ENCODE peak calls at places on chromosomes 2 and 18, in six cellular contexts. U is thoracic aorta, K is DND-41, M is hepatocyte, V is cardiac muscle cell, C is keratinocyte. H is an unnamed sample.

GRCh38 chr2:176999331-176999730 is 213.3 kb upstream of the HNRNPA3 start:
- DNase-seq in K (no peak), M (peak; percentile 6), U (no peak), V (no peak), C (no peak), H (no peak)

GRCh38 chr2:10423400-10423774 is 24.7 kb downstream of the ODC1 start:
- DNase-seq in V (no peak), C (no peak), U (no peak), M (no peak), K (no peak), H (no peak)

GRCh38 chr18:11146947-11147345 is 2.4 kb downstream of the PIEZO2 start:
- DNase-seq in M (no peak), K (no peak), V (no peak), C (no peak), U (no peak), H (no peak)

GRCh38 chr2:201837824-201838340 is 31.5 kb downstream of the CDK15 start:
- DNase-seq in M (no peak), K (no peak), U (no peak), C (no peak), V (no peak), H (no peak)

GRCh38 chr2:44753552-44754285 is 187.8 kb upstream of the SIX3 start:
- DNase-seq in U (no peak), C (no peak), K (peak; percentile 79), V (no peak), M (no peak), H (no peak)

GRCh38 chr18:23114171-23114881 is 21.0 kb upstream of the CABLES1 start:
- DNase-seq in C (no peak), M (no peak), U (no peak), K (no peak), V (peak; percentile 50), H (no peak)

GRCh38 chr18:55546873-55547704 is 40.9 kb downstream of the TCF4 start:
- DNase-seq in U (no peak), M (peak; percentile 32), K (no peak), C (no peak), V (no peak), H (no peak)

GRCh38 chr18:79739440-79739778 is 58.3 kb upstream of the KCNG2 start:
- DNase-seq in C (no peak), U (no peak), K (no peak), V (no peak), M (no peak), H (no peak)

GRCh38 chr18:63070750-63071502 is 248.6 kb downstream of the BCL2 start:
- DNase-seq in V (no peak), M (peak; percentile 48), U (no peak), K (no peak), C (no peak), H (no peak)

GRCh38 chr2:147634801-147635200 is 210.0 kb upstream of the ACVR2A start:
- DNase-seq in C (no peak), V (no peak), M (no peak), U (no peak), K (no peak), H (no peak)

GRCh38 chr2:240759454-240759853 is 60.6 kb downstream of the KIF1A start:
- DNase-seq in C (no peak), M (no peak), U (no peak), V (no peak), K (no peak), H (no peak)

GRCh38 chr2:10336283-10336682 is 33.6 kb downstream of the HPCAL1 start:
- DNase-seq in V (no peak), C (no peak), K (no peak), U (no peak), M (no peak), H (no peak)

GRCh38 chr2:46091961-46092667 is 205.1 kb upstream of the EPAS1 start:
- DNase-seq in M (no peak), U (no peak), C (no peak), K (no peak), V (no peak), H (no peak)

GRCh38 chr18:63410792-63411191 is 11.5 kb downstream of the VPS4B start:
- DNase-seq in V (no peak), C (no peak), U (no peak), K (no peak), M (peak; percentile 57), H (no peak)

GRCh38 chr2:224171226-224171625 is 132.1 kb upstream of the SERPINE2 start:
- DNase-seq in V (no peak), M (no peak), U (no peak), K (no peak), C (no peak), H (no peak)

GRCh38 chr2:179252439-179252838 is 12.2 kb downstream of the SESTD1 start:
- DNase-seq in U (no peak), C (no peak), M (no peak), K (no peak), V (no peak), H (no peak)
- H3K9me3 ChIP-seq in U (no peaks in the 10 kb centered on the region), C (no peaks in the 10 kb centered on the region), M (no peaks in the 10 kb centered on the region), K (no peaks in the 10 kb centered on the region), V (no peaks in the 10 kb centered on the region), H (no peaks in the 10 kb centered on the region)

GRCh38 chr2:160484859-160485520 is 8.6 kb downstream of the RBMS1 start:
- DNase-seq in V (no peak), U (no peak), K (peak; percentile 72), M (no peak), C (no peak), H (no peak)
- H3K4me3 ChIP-seq in V (no peak overlapping the region), U (no peak overlapping the region), K (peak overlapping the region; percentile 2), M (no peak overlapping the region), C (no peak overlapping the region), H (peak overlapping the region; percentile 36)

GRCh38 chr18:14916181-14916580 is 168.2 kb downstream of the ANKRD30B start:
- DNase-seq in V (no peak), U (no peak), M (no peak), C (no peak), K (no peak), H (no peak)
- H3K9me3 ChIP-seq in V (no peaks in the 10 kb centered on the region), U (no peaks in the 10 kb centered on the region), M (no peaks in the 10 kb centered on the region), C (peaks cover 2% of the 10 kb centered on the region), K (no peaks in the 10 kb centered on the region), H (no peaks in the 10 kb centered on the region)

GRCh38 chr2:161423351-161424178 is 7.5 kb downstream of the TBR1 start:
- DNase-seq in K (no peak), C (no peak), M (peak; percentile 26), V (no peak), U (no peak), H (no peak)

GRCh38 chr2:161425966-161426365 is 9.9 kb downstream of the TBR1 start:
- DNase-seq in C (no peak), M (no peak), K (no peak), U (no peak), V (no peak), H (no peak)

GRCh38 chr2:161422812-161423211 is 6.7 kb downstream of the TBR1 start:
- DNase-seq in M (no peak), C (no peak), V (no peak), U (no peak), K (no peak), H (no peak)

GRCh38 chr2:161424992-161425391 is 8.9 kb downstream of the TBR1 start:
- DNase-seq in U (no peak), V (no peak), M (no peak), C (no peak), K (no peak), H (no peak)

DNA sequence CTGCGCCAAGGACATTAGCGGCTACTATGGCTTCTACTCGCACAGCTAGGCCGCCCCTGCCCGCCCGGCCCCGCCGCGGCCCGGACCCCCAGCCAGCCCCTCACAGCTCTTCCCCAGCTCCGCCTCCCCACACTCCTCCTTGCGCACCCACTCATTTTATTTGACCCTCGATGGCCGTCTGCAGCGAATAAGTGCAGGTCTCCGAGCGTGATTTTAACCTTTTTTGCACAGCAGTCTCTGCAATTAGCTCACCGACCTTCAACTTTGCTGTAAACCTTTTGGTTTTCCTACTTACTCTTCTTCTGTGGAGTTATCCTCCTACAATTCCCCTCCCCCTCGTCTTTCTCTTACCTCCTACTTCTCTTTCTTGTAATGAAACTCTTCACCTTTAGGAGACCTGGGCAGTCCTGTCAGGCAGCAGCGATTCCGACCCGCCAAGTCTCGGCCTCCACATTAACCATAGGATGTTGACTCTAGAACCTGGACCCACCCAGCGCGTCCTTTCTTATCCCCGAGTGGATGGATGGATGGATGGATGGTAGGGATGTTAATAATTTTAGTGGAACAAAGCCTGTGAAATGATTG is 8.2 kb downstream of the TBR1 start:
- DNase-seq in U (no peak), V (no peak), C (no peak), M (no peak), K (no peak), H (no peak)
- H3K4me3 ChIP-seq in U (peak overlapping the region; percentile 58), V (peak overlapping the region; percentile 31), C (no peak overlapping the region), M (no peak overlapping the region), K (no peak overlapping the region), H (peak overlapping the region; percentile 4)

DNA sequence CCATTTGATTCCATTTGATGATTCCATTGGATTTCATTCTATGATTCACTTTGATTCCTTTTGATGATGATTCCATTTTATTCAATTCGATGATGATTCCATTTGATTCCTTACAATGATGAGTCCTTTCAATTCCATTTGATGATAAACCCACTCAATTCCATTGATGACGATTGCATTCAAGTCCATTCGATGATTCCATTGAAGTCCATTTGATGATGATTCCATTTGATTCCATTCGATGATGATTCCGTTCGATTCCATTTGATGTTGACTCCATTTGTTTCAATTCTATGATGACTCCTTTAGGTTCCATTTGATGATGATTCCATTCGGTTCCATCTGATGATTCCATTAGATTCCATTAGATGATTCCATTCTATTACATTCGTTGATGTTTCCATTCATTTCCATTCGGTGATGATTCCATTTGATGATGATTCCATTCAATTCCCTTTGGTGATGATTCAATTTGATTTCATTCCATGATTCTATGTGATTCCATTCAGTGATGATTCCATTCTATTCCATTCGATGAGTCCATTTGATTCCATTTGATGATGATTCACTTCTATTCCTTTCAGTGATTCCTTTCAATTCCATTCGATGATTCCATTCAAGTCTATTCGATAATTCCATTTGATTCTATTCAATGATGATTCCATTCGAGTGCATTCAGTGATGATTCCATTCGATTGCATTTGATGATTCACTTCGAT is 1106.0 kb downstream of the RPIA start:
- DNase-seq in U (no peak), C (no peak), K (no peak), V (no peak), M (no peak), H (no peak)
- H3K9me3 ChIP-seq in U (peaks cover 10% of the 10 kb centered on the region), C (peaks cover 15% of the 10 kb centered on the region), K (peaks cover 69% of the 10 kb centered on the region), V (peaks cover 53% of the 10 kb centered on the region), M (peaks cover 47% of the 10 kb centered on the region), H (peaks cover 13% of the 10 kb centered on the region)

GRCh38 chr2:72886505-72887031 is 640 bp upstream of the SPR start:
- DNase-seq in V (no peak), U (no peak), C (no peak), K (no peak), M (no peak), H (no peak)
- H3K4me3 ChIP-seq in V (peak overlapping the region; percentile 40), U (peak overlapping the region; percentile 82), C (peak overlapping the region; percentile 43), K (no peak overlapping the region), M (peak overlapping the region; percentile 57), H (peak overlapping the region; percentile 65)

GRCh38 chr18:6044773-6045172 is 149.5 kb upstream of the TMEM200C start:
- DNase-seq in C (no peak), K (no peak), U (no peak), V (no peak), M (no peak), H (no peak)
- H3K9me3 ChIP-seq in C (no peaks in the 10 kb centered on the region), K (peaks cover 11% of the 10 kb centered on the region), U (peaks cover 9% of the 10 kb centered on the region), V (no peaks in the 10 kb centered on the region), M (no peaks in the 10 kb centered on the region), H (no peaks in the 10 kb centered on the region)

H was measured in CD8-positive, alpha-beta memory T cell.